ENCODE peak calls at places on chromosomes 3 and 15, in five cellular contexts. D, Z, V, N and W are unnamed samples. For H3K36me3 and H3K9me3, the result is how much of the 10 kb centered on the place peaks cover.

GRCh38 chr3:186643493-186643892 is 3.3 kb downstream of the FETUB start:
- DNase-seq in D (no peak), Z (no peak), V (no peak), N (no peak), W (no peak)

GRCh38 chr15:57384816-57385215 is 8.5 kb downstream of the CGNL1 start:
- DNase-seq in D (peak), Z (no peak), V (no peak), N (no peak), W (no peak)

GRCh38 chr15:35697549-35698299 is 151.8 kb upstream of the DPH6 start:
- DNase-seq in D (peak), Z (no peak), V (peak), N (peak), W (no peak)

GRCh38 chr3:136249593-136250225 is 431 bp upstream of the PCCB start:
- DNase-seq in D (no peak), Z (no peak), V (no peak), N (no peak), W (no peak)

GRCh38 chr15:25691544-25692430 is 171.3 kb downstream of the ATP10A start:
- DNase-seq in D (no peak), Z (no peak), V (peak), N (no peak), W (no peak)

GRCh38 chr15:25849431-25849921 is 13.7 kb downstream of the ATP10A start:
- DNase-seq in D (peak), Z (peak), V (no peak), N (no peak), W (no peak)

GRCh38 chr15:58138106-58138505 is at the start of gene AQP9:
- DNase-seq in D (no peak), Z (no peak), V (no peak), N (no peak), W (no peak)

GRCh38 chr3:51974963-51975856 is at the start of gene ABHD14A:
- DNase-seq in D (peak), Z (peak), V (peak), N (no peak), W (peak)

GRCh38 chr15:70665599-70665998 is 97.8 kb downstream of the UACA start:
- DNase-seq in D (no peak), Z (no peak), V (no peak), N (no peak), W (no peak)

GRCh38 chr15:57885435-57885834 is 178.9 kb downstream of the POLR2M start:
- DNase-seq in D (no peak), Z (no peak), V (no peak), N (no peak), W (no peak)

GRCh38 chr3:195107593-195107992 is 163.4 kb downstream of the XXYLT1 start:
- DNase-seq in D (no peak), Z (no peak), V (no peak), N (no peak), W (peak)

GRCh38 chr3:169695051-169695450 is 31.5 kb upstream of the MECOM start:
- DNase-seq in D (no peak), Z (no peak), V (no peak), N (peak), W (no peak)

GRCh38 chr15:79050977-79051376 is 39.6 kb downstream of the RASGRF1 start:
- DNase-seq in D (no peak), Z (no peak), V (no peak), N (no peak), W (no peak)

GRCh38 chr15:66654718-66655375 is 47.2 kb upstream of the SMAD6 start:
- DNase-seq in D (no peak), Z (peak), V (peak), N (no peak), W (no peak)

GRCh38 chr15:87707581-87708130 is 548.9 kb downstream of the NTRK3 start:
- DNase-seq in D (no peak), Z (no peak), V (no peak), N (no peak), W (no peak)

DNA sequence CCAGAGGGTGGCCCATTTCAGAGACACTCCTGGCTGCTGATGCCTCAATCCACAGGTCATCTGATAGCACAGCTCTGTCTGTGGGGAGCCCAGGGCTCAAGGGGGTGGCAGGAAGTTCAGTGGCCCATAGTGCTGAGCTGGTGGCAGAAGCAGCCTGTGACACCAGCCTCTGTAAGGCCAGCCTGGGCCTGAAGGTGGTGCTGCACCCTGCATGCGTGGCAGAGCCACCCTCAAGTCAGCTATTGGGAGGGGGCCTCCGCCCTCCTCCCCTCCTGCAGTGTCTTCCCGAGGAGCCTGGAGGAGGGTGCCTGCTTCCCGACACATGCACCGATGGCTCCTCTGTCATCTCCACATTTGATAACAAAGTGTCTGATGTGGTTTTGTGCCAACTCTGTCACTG is 3.0 kb downstream of the PLA1A start:
- DNase-seq in D (no peak), Z (no peak), V (peak), N (no peak), W (no peak)
- H3K4me3 ChIP-seq in D (no peak), Z (no peak), V (no peak), N (no peak), W (no peak)

DNA sequence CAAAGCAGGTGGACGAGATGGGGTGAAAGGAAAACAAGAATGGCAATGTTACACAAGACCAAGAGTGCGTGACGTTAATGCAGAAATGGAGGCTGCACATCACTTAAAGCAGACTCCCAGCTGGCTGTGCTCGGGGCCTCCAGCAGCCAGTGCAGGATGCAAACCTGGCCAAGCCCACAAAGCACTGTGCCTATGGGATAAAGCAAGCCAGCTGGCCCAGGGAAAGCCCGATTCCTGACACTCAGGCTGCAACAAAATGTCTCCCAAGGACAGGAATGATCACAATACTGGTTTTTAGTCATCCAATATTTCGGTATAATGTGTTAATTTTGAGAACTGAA is 86.2 kb downstream of the SEC22A start:
- DNase-seq in D (no peak), Z (no peak), V (peak), N (no peak), W (no peak)
- H3K36me3 ChIP-seq in D (under half), Z (under half), V (under half), N (under half), W (under half)

DNA sequence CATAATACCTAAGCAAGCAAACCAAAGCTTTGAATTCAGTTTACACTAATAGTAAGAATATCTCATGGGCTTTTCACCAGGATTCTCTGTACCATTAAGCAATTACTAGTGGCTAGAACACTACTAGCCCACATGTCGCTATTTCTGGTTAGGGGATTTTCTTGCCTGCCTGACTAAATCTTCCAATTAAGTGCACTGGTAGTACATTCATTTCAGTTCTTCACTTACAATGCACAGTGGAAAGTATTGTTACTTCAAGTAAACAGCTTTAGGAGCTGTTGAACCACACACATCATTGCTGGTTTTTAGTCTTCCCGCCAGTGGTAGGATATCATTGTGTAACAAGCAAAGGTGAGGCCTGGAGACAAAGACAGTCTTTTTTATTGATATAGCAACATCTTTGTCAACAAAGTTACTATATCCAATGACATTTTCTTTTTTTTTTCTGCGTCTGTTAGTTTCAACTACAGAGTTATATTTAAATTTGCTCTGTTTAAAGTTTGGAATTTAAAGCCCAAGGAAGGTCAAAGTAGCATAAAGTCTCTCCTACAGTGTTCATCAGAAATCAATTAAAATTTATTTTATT is 826.8 kb upstream of the NR2F2 start:
- DNase-seq in D (no peak), Z (no peak), V (no peak), N (no peak), W (no peak)
- H3K9me3 ChIP-seq in D (under half), Z (under half), V (under half), N (under half), W (under half)

DNA sequence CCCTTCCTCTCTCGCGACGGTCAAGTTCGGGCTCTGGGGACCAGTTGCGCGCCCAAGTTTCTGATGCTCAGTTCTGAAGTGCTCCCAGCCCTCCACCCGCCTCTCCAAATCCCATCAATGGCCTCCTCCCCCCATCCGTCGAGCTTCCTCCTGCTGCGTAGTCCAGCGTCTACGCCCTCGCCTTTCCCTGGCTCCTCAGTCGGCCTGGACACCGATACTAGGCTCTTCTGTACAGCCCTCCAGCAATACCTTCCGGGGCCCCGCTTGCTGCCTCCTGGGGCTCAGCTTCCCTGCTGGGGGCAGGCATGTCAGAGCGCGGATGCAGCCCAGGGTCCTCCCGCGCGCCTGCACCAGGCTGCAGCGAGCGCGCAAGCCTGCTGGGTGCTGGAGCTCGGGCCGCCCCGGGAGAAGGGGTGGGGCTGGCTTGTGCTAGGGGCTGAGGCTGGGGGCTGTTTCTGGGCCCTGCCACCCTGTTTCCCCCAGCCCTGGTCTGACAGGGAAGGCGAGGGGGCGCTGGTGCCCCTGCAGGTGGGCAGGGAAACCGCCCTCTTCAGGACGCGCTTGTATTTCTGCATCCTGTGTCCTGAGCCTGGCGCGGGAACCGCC is 353.3 kb upstream of the SUCLG2 start:
- DNase-seq in D (no peak), Z (peak), V (peak), N (no peak), W (peak)
- H3K4me3 ChIP-seq in D (no peak), Z (peak), V (peak), N (no peak), W (peak)

GRCh38 chr3:25610779-25611178 is 53.9 kb downstream of the TOP2B start:
- DNase-seq in D (no peak), Z (no peak), V (no peak), N (no peak), W (no peak)
- H3K36me3 ChIP-seq in D (half or more), Z (under half), V (half or more), N (under half), W (under half)

GRCh38 chr3:138547342-138547975 is 46.6 kb downstream of the CEP70 start:
- DNase-seq in D (no peak), Z (no peak), V (no peak), N (no peak), W (no peak)
- H3K9me3 ChIP-seq in D (under half), Z (under half), V (half or more), N (under half), W (under half)

GRCh38 chr3:127915937-127916480 is 977 bp downstream of the KBTBD12 start:
- DNase-seq in D (no peak), Z (no peak), V (no peak), N (no peak), W (no peak)
- H3K4me3 ChIP-seq in D (no peak), Z (no peak), V (no peak), N (no peak), W (no peak)

GRCh38 chr15:95888762-95889161 is 441.7 kb upstream of the NR2F2 start:
- DNase-seq in D (no peak), Z (no peak), V (no peak), N (no peak), W (no peak)
- H3K36me3 ChIP-seq in D (under half), Z (under half), V (under half), N (under half), W (under half)